ENCODE peak calls at places on chromosome 22, in nine cellular contexts. A is NAMALWA; Q is stimulated activated CD4-positive, alpha-beta T cell treated with anti-CD3 and anti-CD28 coated beads, Interleukin-4, amount 100 ng/mL, for 4 hours; J is lower lobe of right lung; C is astrocyte of the cerebellum; B is NCI-H2081; L is CD4-positive, alpha-beta T cell; X is pons; O is H7. P is an unnamed sample.

GRCh38 chr22:46078241-46079092 is 71.9 kb upstream of the PPARA start:
- DNase-seq in X (no peak), B (peak), A (no peak), O (peak), J (peak), Q (no peak), C (no peak), L (no peak), P (peak)

GRCh38 chr22:40345271-40345670 is 1.0 kb upstream of the ADSL start:
- DNase-seq in C (no peak), L (peak), B (no peak), O (no peak), A (peak), X (no peak), Q (peak), J (no peak), P (no peak)

GRCh38 chr22:37331034-37331428 is 48.7 kb downstream of the CYTH4 start:
- DNase-seq in B (no peak), A (peak), L (no peak), C (peak), Q (no peak), J (no peak), X (no peak), O (no peak), P (no peak)

GRCh38 chr22:46968848-46969247 is 206.4 kb downstream of the TBC1D22A start:
- DNase-seq in O (no peak), B (no peak), J (no peak), C (no peak), L (no peak), A (no peak), X (no peak), Q (no peak), P (no peak)

GRCh38 chr22:46269564-46269963 is 1.8 kb downstream of the TTC38 start:
- DNase-seq in A (no peak), J (no peak), X (no peak), C (no peak), L (no peak), O (peak), Q (no peak), B (no peak), P (no peak)

GRCh38 chr22:22410121-22410520 is 98.4 kb downstream of the ZNF280B start:
- DNase-seq in C (no peak), L (no peak), O (no peak), X (peak), A (peak), B (no peak), J (peak), Q (no peak), P (peak)

GRCh38 chr22:19134874-19135273 is 3.8 kb downstream of the TSSK2 start:
- DNase-seq in J (no peak), L (no peak), C (no peak), O (no peak), A (no peak), X (no peak), B (no peak), Q (no peak), P (no peak)

GRCh38 chr22:17268501-17269223 is 49.4 kb upstream of the ADA2 start:
- DNase-seq in C (no peak), A (peak), Q (no peak), O (peak), L (no peak), X (no peak), J (no peak), B (no peak), P (no peak)

GRCh38 chr22:35483730-35484129 is 56.9 kb upstream of the RASD2 start:
- DNase-seq in X (no peak), J (no peak), B (no peak), A (no peak), O (no peak), L (no peak), Q (no peak), C (no peak), P (no peak)

GRCh38 chr22:49325531-49326395 is 501.9 kb downstream of the BRD1 start:
- DNase-seq in A (no peak), Q (no peak), C (no peak), J (peak), X (no peak), O (peak), B (no peak), L (no peak), P (peak)

GRCh38 chr22:22450343-22450839 is 58.2 kb downstream of the ZNF280B start:
- DNase-seq in O (no peak), B (no peak), L (no peak), Q (no peak), A (peak), C (no peak), X (peak), J (peak), P (peak)

GRCh38 chr22:32341122-32341740 is 16.4 kb upstream of the RFPL3 start:
- DNase-seq in A (no peak), C (no peak), J (no peak), B (no peak), Q (no peak), L (no peak), O (no peak), X (no peak), P (no peak)

GRCh38 chr22:46673677-46674236 is 53.6 kb downstream of the GRAMD4 start:
- DNase-seq in O (peak), C (no peak), L (no peak), A (peak), B (no peak), J (no peak), X (no peak), Q (peak), P (no peak)

P was measured in aorta.